ENCODE peak calls at places on chromosomes 6 and 20, in five cellular contexts. One of them, this sample, is unnamed.

GRCh38 chr20:54044156-54044555 is 26.2 kb downstream of the BCAS1 start:
- DNase-seq in IMR-90: peak; percentile 51
- DNase-seq in endothelial cell: no peak
- DNase-seq in CD8-positive, alpha-beta T cell: no peak
- DNase-seq in tibial artery: no peak
- DNase-seq in this sample: no peak

GRCh38 chr6:167647750-167648470 is 178.8 kb upstream of the AFDN start:
- DNase-seq in IMR-90: no peak
- DNase-seq in endothelial cell: no peak
- DNase-seq in CD8-positive, alpha-beta T cell: no peak
- DNase-seq in tibial artery: no peak
- DNase-seq in this sample: no peak

GRCh38 chr20:63351380-63351700 is 9.8 kb downstream of the CHRNA4 start:
- DNase-seq in IMR-90: no peak
- DNase-seq in endothelial cell: no peak
- DNase-seq in CD8-positive, alpha-beta T cell: no peak
- DNase-seq in tibial artery: no peak
- DNase-seq in this sample: no peak

GRCh38 chr6:35911871-35912653 is 8.8 kb downstream of the SRPK1 start:
- DNase-seq in IMR-90: peak; percentile 79
- DNase-seq in endothelial cell: no peak
- DNase-seq in CD8-positive, alpha-beta T cell: no peak
- DNase-seq in tibial artery: no peak
- DNase-seq in this sample: no peak

GRCh38 chr6:12386816-12387215 is 96.7 kb downstream of the EDN1 start:
- DNase-seq in IMR-90: no peak
- DNase-seq in endothelial cell: no peak
- DNase-seq in CD8-positive, alpha-beta T cell: no peak
- DNase-seq in tibial artery: no peak
- DNase-seq in this sample: no peak

GRCh38 chr20:6265204-6265904 is 142.5 kb upstream of the FERMT1 start:
- DNase-seq in IMR-90: peak; percentile 73
- DNase-seq in endothelial cell: no peak
- DNase-seq in CD8-positive, alpha-beta T cell: no peak
- DNase-seq in tibial artery: no peak
- DNase-seq in this sample: no peak

GRCh38 chr6:161882196-161882595 is 608.3 kb upstream of the AGPAT4 start:
- DNase-seq in IMR-90: no peak
- DNase-seq in endothelial cell: no peak
- DNase-seq in CD8-positive, alpha-beta T cell: no peak
- DNase-seq in tibial artery: no peak
- DNase-seq in this sample: peak; percentile 25

GRCh38 chr6:154112181-154112809 is 73.3 kb downstream of the OPRM1 start:
- DNase-seq in IMR-90: no peak
- DNase-seq in endothelial cell: no peak
- DNase-seq in CD8-positive, alpha-beta T cell: no peak
- DNase-seq in tibial artery: no peak
- DNase-seq in this sample: no peak

GRCh38 chr6:91141352-91141751 is 554.5 kb upstream of the MAP3K7 start:
- DNase-seq in IMR-90: no peak
- DNase-seq in endothelial cell: no peak
- DNase-seq in CD8-positive, alpha-beta T cell: no peak
- DNase-seq in tibial artery: no peak
- DNase-seq in this sample: no peak

GRCh38 chr6:133705071-133705470 is 183.8 kb upstream of the TCF21 start:
- DNase-seq in IMR-90: peak; percentile 91
- DNase-seq in endothelial cell: no peak
- DNase-seq in CD8-positive, alpha-beta T cell: no peak
- DNase-seq in tibial artery: no peak
- DNase-seq in this sample: no peak

GRCh38 chr20:58421497-58421850 is 32.4 kb downstream of the VAPB start:
- DNase-seq in IMR-90: no peak
- DNase-seq in endothelial cell: no peak
- DNase-seq in CD8-positive, alpha-beta T cell: no peak
- DNase-seq in tibial artery: no peak
- DNase-seq in this sample: no peak

GRCh38 chr6:150334790-150335783 is 33.7 kb upstream of the IYD start:
- DNase-seq in IMR-90: peak; percentile 82
- DNase-seq in endothelial cell: peak; percentile 57
- DNase-seq in CD8-positive, alpha-beta T cell: no peak
- DNase-seq in tibial artery: peak; percentile 38
- DNase-seq in this sample: peak; percentile 47

GRCh38 chr6:31620586-31621319 is at the start of gene PRRC2A:
- DNase-seq in IMR-90: peak; percentile 59
- DNase-seq in endothelial cell: peak; percentile 84
- DNase-seq in CD8-positive, alpha-beta T cell: peak; percentile 94
- DNase-seq in tibial artery: peak; percentile 74
- DNase-seq in this sample: peak; percentile 78

GRCh38 chr6:5401845-5402738 is 140.8 kb downstream of the FARS2 start:
- DNase-seq in IMR-90: peak; percentile 37
- DNase-seq in endothelial cell: no peak
- DNase-seq in CD8-positive, alpha-beta T cell: no peak
- DNase-seq in tibial artery: no peak
- DNase-seq in this sample: no peak

GRCh38 chr6:31557443-31558317 is 10.3 kb downstream of the NFKBIL1 start:
- DNase-seq in IMR-90: no peak
- DNase-seq in endothelial cell: no peak
- DNase-seq in CD8-positive, alpha-beta T cell: no peak
- DNase-seq in tibial artery: no peak
- DNase-seq in this sample: no peak

GRCh38 chr6:127186889-127187288 is 68.4 kb downstream of the RSPO3 start:
- DNase-seq in IMR-90: no peak
- DNase-seq in endothelial cell: peak; percentile 67
- DNase-seq in CD8-positive, alpha-beta T cell: peak; percentile 42
- DNase-seq in tibial artery: peak; percentile 63
- DNase-seq in this sample: peak; percentile 81

GRCh38 chr6:46876126-46876525 is 45.6 kb downstream of the ADGRF5 start:
- DNase-seq in IMR-90: no peak
- DNase-seq in endothelial cell: peak; percentile 66
- DNase-seq in CD8-positive, alpha-beta T cell: no peak
- DNase-seq in tibial artery: no peak
- DNase-seq in this sample: peak; percentile 20

GRCh38 chr20:16283978-16284377 is 289.3 kb downstream of the KIF16B start:
- DNase-seq in IMR-90: no peak
- DNase-seq in endothelial cell: no peak
- DNase-seq in CD8-positive, alpha-beta T cell: no peak
- DNase-seq in tibial artery: no peak
- DNase-seq in this sample: no peak

GRCh38 chr20:59770851-59771250 is 162.6 kb downstream of the SYCP2 start:
- DNase-seq in IMR-90: no peak
- DNase-seq in endothelial cell: no peak
- DNase-seq in CD8-positive, alpha-beta T cell: no peak
- DNase-seq in tibial artery: no peak
- DNase-seq in this sample: no peak

GRCh38 chr6:162123797-162124196 is 603.8 kb downstream of the PRKN start:
- DNase-seq in IMR-90: no peak
- DNase-seq in endothelial cell: no peak
- DNase-seq in CD8-positive, alpha-beta T cell: no peak
- DNase-seq in tibial artery: no peak
- DNase-seq in this sample: no peak

GRCh38 chr6:10449751-10450150 is 34.9 kb upstream of the TFAP2A start:
- DNase-seq in IMR-90: no peak
- DNase-seq in endothelial cell: no peak
- DNase-seq in CD8-positive, alpha-beta T cell: no peak
- DNase-seq in tibial artery: no peak
- DNase-seq in this sample: no peak

GRCh38 chr6:5996701-5997419 is 9.9 kb downstream of the NRN1 start:
- DNase-seq in IMR-90: peak; percentile 9
- DNase-seq in endothelial cell: peak; percentile 52
- DNase-seq in CD8-positive, alpha-beta T cell: no peak
- DNase-seq in tibial artery: no peak
- DNase-seq in this sample: peak; percentile 38

GRCh38 chr6:148146717-148147116 is 195.9 kb upstream of the SASH1 start:
- DNase-seq in IMR-90: peak; percentile 36
- DNase-seq in endothelial cell: no peak
- DNase-seq in CD8-positive, alpha-beta T cell: peak; percentile 12
- DNase-seq in tibial artery: no peak
- DNase-seq in this sample: no peak

GRCh38 chr6:134295953-134296553 is 21.9 kb downstream of the SGK1 start:
- DNase-seq in IMR-90: peak; percentile 100
- DNase-seq in endothelial cell: no peak
- DNase-seq in CD8-positive, alpha-beta T cell: no peak
- DNase-seq in tibial artery: peak; percentile 65
- DNase-seq in this sample: no peak

GRCh38 chr6:169803291-169803811 is 51.9 kb downstream of the ERMARD start:
- DNase-seq in IMR-90: no peak
- DNase-seq in endothelial cell: no peak
- DNase-seq in CD8-positive, alpha-beta T cell: no peak
- DNase-seq in tibial artery: no peak
- DNase-seq in this sample: no peak

GRCh38 chr6:42938987-42939809 is 9.9 kb downstream of the CNPY3 start:
- DNase-seq in IMR-90: no peak
- DNase-seq in endothelial cell: no peak
- DNase-seq in CD8-positive, alpha-beta T cell: no peak
- DNase-seq in tibial artery: no peak
- DNase-seq in this sample: peak; percentile 29

GRCh38 chr6:41503841-41504525 is 42.2 kb upstream of the FOXP4 start:
- DNase-seq in IMR-90: peak; percentile 73
- DNase-seq in endothelial cell: peak; percentile 26
- DNase-seq in CD8-positive, alpha-beta T cell: no peak
- DNase-seq in tibial artery: peak; percentile 28
- DNase-seq in this sample: peak; percentile 40

GRCh38 chr20:44946266-44946852 is 13.8 kb downstream of the TOMM34 start:
- DNase-seq in IMR-90: peak; percentile 26
- DNase-seq in endothelial cell: no peak
- DNase-seq in CD8-positive, alpha-beta T cell: no peak
- DNase-seq in tibial artery: no peak
- DNase-seq in this sample: no peak

GRCh38 chr6:109308018-109308492 is 74.2 kb downstream of the CD164 start:
- DNase-seq in IMR-90: peak; percentile 63
- DNase-seq in endothelial cell: no peak
- DNase-seq in CD8-positive, alpha-beta T cell: peak; percentile 21
- DNase-seq in tibial artery: peak; percentile 90
- DNase-seq in this sample: no peak

GRCh38 chr6:84220809-84221409 is 6.5 kb downstream of the CEP162 start:
- DNase-seq in IMR-90: peak; percentile 36
- DNase-seq in endothelial cell: no peak
- DNase-seq in CD8-positive, alpha-beta T cell: no peak
- DNase-seq in tibial artery: no peak
- DNase-seq in this sample: no peak
- TF ChIP-seq CTCF in IMR-90: peak; percentile 63
- TF ChIP-seq CTCF in endothelial cell: peak; percentile 91
- TF ChIP-seq CTCF in CD8-positive, alpha-beta T cell: peak; percentile 60
- TF ChIP-seq CTCF in tibial artery: peak; percentile 62
- TF ChIP-seq CTCF in this sample: peak; percentile 49

GRCh38 chr6:24596717-24597116 is 49.3 kb downstream of the KIAA0319 start:
- DNase-seq in IMR-90: no peak
- DNase-seq in endothelial cell: no peak
- DNase-seq in CD8-positive, alpha-beta T cell: no peak
- DNase-seq in tibial artery: no peak
- DNase-seq in this sample: no peak

GRCh38 chr6:24603241-24603640 is 42.8 kb downstream of the KIAA0319 start:
- DNase-seq in IMR-90: no peak
- DNase-seq in endothelial cell: no peak
- DNase-seq in CD8-positive, alpha-beta T cell: no peak
- DNase-seq in tibial artery: no peak
- DNase-seq in this sample: no peak

GRCh38 chr6:24599179-24599578 is 46.8 kb downstream of the KIAA0319 start:
- DNase-seq in IMR-90: no peak
- DNase-seq in endothelial cell: no peak
- DNase-seq in CD8-positive, alpha-beta T cell: no peak
- DNase-seq in tibial artery: no peak
- DNase-seq in this sample: no peak

GRCh38 chr6:24599686-24600399 is 46.1 kb downstream of the KIAA0319 start:
- DNase-seq in IMR-90: no peak
- DNase-seq in endothelial cell: no peak
- DNase-seq in CD8-positive, alpha-beta T cell: no peak
- DNase-seq in tibial artery: no peak
- DNase-seq in this sample: no peak

GRCh38 chr6:24600903-24601302 is 45.1 kb downstream of the KIAA0319 start:
- DNase-seq in IMR-90: no peak
- DNase-seq in endothelial cell: no peak
- DNase-seq in CD8-positive, alpha-beta T cell: no peak
- DNase-seq in tibial artery: no peak
- DNase-seq in this sample: peak; percentile 56
- TF ChIP-seq CTCF in IMR-90: no peak
- TF ChIP-seq CTCF in endothelial cell: no peak
- TF ChIP-seq CTCF in CD8-positive, alpha-beta T cell: no peak
- TF ChIP-seq CTCF in tibial artery: no peak
- TF ChIP-seq CTCF in this sample: peak; percentile 70

GRCh38 chr6:34194770-34195169 is 41.9 kb upstream of the HMGA1 start:
- DNase-seq in IMR-90: no peak
- DNase-seq in endothelial cell: no peak
- DNase-seq in CD8-positive, alpha-beta T cell: no peak
- DNase-seq in tibial artery: no peak
- DNase-seq in this sample: no peak
- TF ChIP-seq CTCF in IMR-90: peak; percentile 19
- TF ChIP-seq CTCF in endothelial cell: no peak
- TF ChIP-seq CTCF in CD8-positive, alpha-beta T cell: no peak
- TF ChIP-seq CTCF in tibial artery: no peak
- TF ChIP-seq CTCF in this sample: no peak

DNA sequence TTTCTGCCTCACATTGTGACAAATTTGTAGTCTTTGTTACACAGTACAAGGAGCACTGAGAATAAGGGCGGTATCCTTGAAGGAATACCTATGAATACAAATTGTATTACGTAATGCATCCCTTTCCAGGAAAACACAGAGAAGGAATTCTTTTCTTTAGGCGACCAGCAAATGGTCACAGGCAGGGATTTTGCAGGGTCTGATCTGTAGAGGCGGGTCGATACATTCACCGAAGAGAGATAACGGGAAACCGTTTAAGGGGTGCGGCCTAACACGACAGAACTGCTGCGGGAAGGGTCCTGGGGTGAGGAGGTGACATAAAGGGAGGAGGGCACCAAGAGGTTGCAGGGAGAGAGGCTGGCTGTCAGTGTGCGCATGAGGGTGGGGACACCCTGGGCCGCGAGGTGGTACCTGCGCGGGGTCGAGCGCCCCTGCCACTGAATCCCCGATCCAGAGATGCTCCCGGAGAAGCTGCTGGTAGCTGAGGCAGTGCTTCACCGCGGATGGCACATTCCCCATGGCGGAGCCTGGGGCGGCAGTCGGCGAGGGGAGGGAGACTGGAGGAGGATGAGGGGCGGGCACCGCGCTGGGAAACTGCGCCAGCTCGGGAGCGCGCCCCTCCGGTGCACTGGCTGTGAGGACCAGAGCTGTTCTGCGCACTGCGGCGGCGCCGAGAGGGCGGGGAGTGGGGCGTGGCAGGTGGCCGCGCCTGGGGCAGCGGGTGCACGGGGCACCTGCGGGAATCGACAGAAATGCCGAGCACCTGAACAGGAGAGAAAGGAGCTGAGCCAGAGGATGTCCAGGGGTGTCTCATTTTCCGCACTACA is at the start of gene HMGCLL1:
- DNase-seq in IMR-90: no peak
- DNase-seq in endothelial cell: peak; percentile 63
- DNase-seq in CD8-positive, alpha-beta T cell: no peak
- DNase-seq in tibial artery: no peak
- DNase-seq in this sample: peak; percentile 85
- TF ChIP-seq CTCF in IMR-90: no peak
- TF ChIP-seq CTCF in endothelial cell: no peak
- TF ChIP-seq CTCF in CD8-positive, alpha-beta T cell: no peak
- TF ChIP-seq CTCF in tibial artery: no peak
- TF ChIP-seq CTCF in this sample: no peak

This sample was measured in WTC11.